ENCODE peak calls at places on chromosomes 5 and 9, in four cellular contexts. One of them, this sample, is unnamed.

GRCh38 chr5:38382898-38383297 is 124.5 kb downstream of the EGFLAM start:
- DNase-seq in neuronal stem cell: peak; percentile 62
- DNase-seq in IMR-90: peak; percentile 68
- DNase-seq in H9: peak; percentile 83
- DNase-seq in this sample: peak; percentile 92

GRCh38 chr5:174832811-174833210 is 108.4 kb downstream of the MSX2 start:
- DNase-seq in neuronal stem cell: no peak
- DNase-seq in IMR-90: no peak
- DNase-seq in H9: no peak
- DNase-seq in this sample: no peak

GRCh38 chr9:130766031-130766903 is 68.8 kb upstream of the ABL1 start:
- DNase-seq in neuronal stem cell: no peak
- DNase-seq in IMR-90: no peak
- DNase-seq in H9: no peak
- DNase-seq in this sample: peak; percentile 31

GRCh38 chr5:110956280-110956912 is 115.1 kb upstream of the TSLP start:
- DNase-seq in neuronal stem cell: no peak
- DNase-seq in IMR-90: no peak
- DNase-seq in H9: peak; percentile 58
- DNase-seq in this sample: no peak

GRCh38 chr5:37740331-37741066 is 99.3 kb downstream of the GDNF start:
- DNase-seq in neuronal stem cell: no peak
- DNase-seq in IMR-90: peak; percentile 31
- DNase-seq in H9: no peak
- DNase-seq in this sample: no peak

GRCh38 chr9:73995836-73996235 is 501.3 kb upstream of the RORB start:
- DNase-seq in neuronal stem cell: no peak
- DNase-seq in IMR-90: no peak
- DNase-seq in H9: no peak
- DNase-seq in this sample: no peak

GRCh38 chr5:65696892-65697291 is 25.0 kb downstream of the SGTB start:
- DNase-seq in neuronal stem cell: no peak
- DNase-seq in IMR-90: peak; percentile 24
- DNase-seq in H9: no peak
- DNase-seq in this sample: no peak

GRCh38 chr5:139190125-139190524 is 8.0 kb downstream of the SIL1 start:
- DNase-seq in neuronal stem cell: no peak
- DNase-seq in IMR-90: peak; percentile 95
- DNase-seq in H9: no peak
- DNase-seq in this sample: no peak

GRCh38 chr9:128081052-128081451 is 13.0 kb downstream of the SLC25A25 start:
- DNase-seq in neuronal stem cell: no peak
- DNase-seq in IMR-90: peak; percentile 98
- DNase-seq in H9: no peak
- DNase-seq in this sample: no peak

GRCh38 chr9:128082173-128082572 is 14.1 kb downstream of the SLC25A25 start:
- DNase-seq in neuronal stem cell: no peak
- DNase-seq in IMR-90: no peak
- DNase-seq in H9: no peak
- DNase-seq in this sample: peak; percentile 47

GRCh38 chr9:128080218-128080617 is 12.2 kb downstream of the SLC25A25 start:
- DNase-seq in neuronal stem cell: no peak
- DNase-seq in IMR-90: no peak
- DNase-seq in H9: no peak
- DNase-seq in this sample: no peak

GRCh38 chr9:128077847-128078503 is 9.9 kb downstream of the SLC25A25 start:
- DNase-seq in neuronal stem cell: no peak
- DNase-seq in IMR-90: no peak
- DNase-seq in H9: no peak
- DNase-seq in this sample: no peak

GRCh38 chr9:128078504-128079434 is 10.7 kb downstream of the SLC25A25 start:
- DNase-seq in neuronal stem cell: no peak
- DNase-seq in IMR-90: peak; percentile 63
- DNase-seq in H9: no peak
- DNase-seq in this sample: peak; percentile 93
- H3K18ac ChIP-seq in neuronal stem cell: no peak overlapping the region
- H3K18ac ChIP-seq in IMR-90: peak overlapping the region; percentile 73
- H3K18ac ChIP-seq in H9: no peak overlapping the region
- H3K18ac ChIP-seq in this sample: peak overlapping the region; percentile 32

DNA sequence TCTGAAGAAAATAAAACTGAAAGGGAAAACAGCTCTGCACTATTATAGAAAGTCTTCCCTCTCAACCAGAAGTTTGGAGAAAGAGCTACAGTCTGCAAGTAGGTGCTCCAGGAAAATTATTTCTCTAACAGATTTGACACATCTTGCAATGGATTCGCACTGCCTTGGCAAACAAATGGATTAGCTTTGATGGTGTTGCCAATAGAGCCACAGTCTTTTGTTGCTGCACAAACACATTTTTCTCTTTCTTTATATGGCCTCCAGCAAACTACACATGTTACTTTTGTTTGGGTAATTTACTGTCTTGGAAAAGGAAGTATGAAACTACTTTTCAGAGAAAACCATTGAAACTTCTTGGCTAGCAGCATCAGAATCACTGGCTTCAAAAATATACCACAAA is 523.2 kb downstream of the EFNA5 start:
- DNase-seq in neuronal stem cell: peak; percentile 6
- DNase-seq in IMR-90: no peak
- DNase-seq in H9: no peak
- DNase-seq in this sample: no peak
- H3K4me2 ChIP-seq in neuronal stem cell: no peak overlapping the region
- H3K4me2 ChIP-seq in IMR-90: no peak overlapping the region
- H3K4me2 ChIP-seq in H9: no peak overlapping the region
- H3K4me2 ChIP-seq in this sample: no peak overlapping the region

GRCh38 chr5:177470759-177471536 is 2.5 kb downstream of the DBN1 start:
- DNase-seq in neuronal stem cell: no peak
- DNase-seq in IMR-90: no peak
- DNase-seq in H9: no peak
- DNase-seq in this sample: peak; percentile 76

GRCh38 chr5:177471610-177472356 is 1.7 kb downstream of the DBN1 start:
- DNase-seq in neuronal stem cell: no peak
- DNase-seq in IMR-90: peak; percentile 65
- DNase-seq in H9: no peak
- DNase-seq in this sample: no peak

GRCh38 chr5:177473461-177473991 is at the start of gene DBN1:
- DNase-seq in neuronal stem cell: no peak
- DNase-seq in IMR-90: no peak
- DNase-seq in H9: peak; percentile 71
- DNase-seq in this sample: peak; percentile 76

GRCh38 chr5:177474094-177474493 is 660 bp upstream of the DBN1 start:
- DNase-seq in neuronal stem cell: no peak
- DNase-seq in IMR-90: no peak
- DNase-seq in H9: no peak
- DNase-seq in this sample: peak; percentile 58

GRCh38 chr5:177472460-177473441 is 683 bp downstream of the DBN1 start:
- DNase-seq in neuronal stem cell: peak; percentile 52
- DNase-seq in IMR-90: no peak
- DNase-seq in H9: no peak
- DNase-seq in this sample: peak; percentile 56
- H3K18ac ChIP-seq in neuronal stem cell: peak overlapping the region; percentile 99
- H3K18ac ChIP-seq in IMR-90: peak overlapping the region; percentile 80
- H3K18ac ChIP-seq in H9: peak overlapping the region; percentile 95
- H3K18ac ChIP-seq in this sample: peak overlapping the region; percentile 94

GRCh38 chr9:114196117-114196516 is 40.8 kb downstream of the COL27A1 start:
- DNase-seq in neuronal stem cell: no peak
- DNase-seq in IMR-90: no peak
- DNase-seq in H9: no peak
- DNase-seq in this sample: no peak
- H3K4me2 ChIP-seq in neuronal stem cell: no peak overlapping the region
- H3K4me2 ChIP-seq in IMR-90: no peak overlapping the region
- H3K4me2 ChIP-seq in H9: no peak overlapping the region
- H3K4me2 ChIP-seq in this sample: no peak overlapping the region

DNA sequence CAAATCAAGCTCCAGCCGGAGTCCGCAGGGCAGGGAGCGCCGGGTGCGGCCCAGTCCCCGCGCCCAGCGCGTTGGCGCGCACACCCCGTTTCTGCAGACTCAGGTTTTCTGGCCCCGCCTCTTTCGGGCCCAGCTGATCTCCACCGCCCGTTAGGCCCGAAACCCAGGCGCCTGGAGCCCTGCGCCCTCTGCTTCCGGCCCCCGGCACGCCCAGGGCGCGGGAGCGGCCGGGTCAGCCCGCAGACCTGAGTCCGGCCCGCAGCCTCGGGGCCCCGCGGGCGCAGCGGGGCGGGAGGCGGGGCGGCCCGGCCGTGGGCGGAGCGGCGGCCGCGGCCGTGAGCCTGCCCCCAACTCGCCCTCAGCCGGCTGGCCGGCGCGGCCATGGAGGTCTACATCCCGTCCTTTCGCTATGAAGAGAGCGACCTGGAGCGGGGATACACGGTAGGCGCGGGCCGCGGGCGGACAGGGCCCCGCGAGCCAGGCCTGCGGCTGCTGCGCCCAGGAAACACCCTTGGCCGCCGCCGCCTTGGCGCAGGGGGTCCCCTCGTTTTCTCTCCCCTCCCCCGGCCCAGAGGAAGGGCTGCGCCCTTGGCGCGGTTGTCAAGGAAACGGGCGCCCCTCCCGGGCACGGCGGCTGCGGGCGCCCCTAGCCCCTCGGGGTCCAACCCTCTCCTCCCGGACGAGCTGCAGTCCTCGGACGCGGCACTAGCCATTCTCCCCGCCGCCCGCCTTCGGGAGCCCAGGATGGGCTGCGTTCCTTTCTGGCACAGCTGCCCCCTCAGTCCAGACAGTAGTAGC is at the start of gene SNX24:
- DNase-seq in neuronal stem cell: peak; percentile 64
- DNase-seq in IMR-90: peak; percentile 56
- DNase-seq in H9: peak; percentile 87
- DNase-seq in this sample: peak; percentile 85
- H3K18ac ChIP-seq in neuronal stem cell: peak within 1 kb of the TSS; percentile 88
- H3K18ac ChIP-seq in IMR-90: peak within 1 kb of the TSS; percentile 55
- H3K18ac ChIP-seq in H9: peak within 1 kb of the TSS; percentile 88
- H3K18ac ChIP-seq in this sample: peak within 1 kb of the TSS; percentile 97

GRCh38 chr5:41925555-41925946 is 470 bp downstream of the FBXO4 start:
- DNase-seq in neuronal stem cell: peak; percentile 9
- DNase-seq in IMR-90: peak; percentile 24
- DNase-seq in H9: no peak
- DNase-seq in this sample: no peak

GRCh38 chr5:41924526-41924871 is 582 bp upstream of the FBXO4 start:
- DNase-seq in neuronal stem cell: no peak
- DNase-seq in IMR-90: no peak
- DNase-seq in H9: no peak
- DNase-seq in this sample: no peak

GRCh38 chr5:41921874-41922273 is 3.2 kb upstream of the FBXO4 start:
- DNase-seq in neuronal stem cell: no peak
- DNase-seq in IMR-90: peak; percentile 60
- DNase-seq in H9: no peak
- DNase-seq in this sample: peak; percentile 2

GRCh38 chr5:41927604-41928003 is 2.5 kb downstream of the FBXO4 start:
- DNase-seq in neuronal stem cell: no peak
- DNase-seq in IMR-90: no peak
- DNase-seq in H9: no peak
- DNase-seq in this sample: no peak

GRCh38 chr5:41924872-41925554 is at the start of gene FBXO4:
- DNase-seq in neuronal stem cell: peak; percentile 51
- DNase-seq in IMR-90: peak; percentile 78
- DNase-seq in H9: peak; percentile 63
- DNase-seq in this sample: peak; percentile 61
- H3K4me2 ChIP-seq in neuronal stem cell: peak within 1 kb of the TSS; percentile 49
- H3K4me2 ChIP-seq in IMR-90: peak within 1 kb of the TSS; percentile 75
- H3K4me2 ChIP-seq in H9: peak within 1 kb of the TSS; percentile 22
- H3K4me2 ChIP-seq in this sample: peak within 1 kb of the TSS; percentile 27